ENCODE peak calls at places on chromosomes 4 and X, in six cellular contexts. D is aorta, P is kidney, I is thoracic aorta, H is GM23248, F is cardiac muscle cell. S is an unnamed sample. For H3K4me1, the result is how much of the 10 kb centered on the place peaks cover.

GRCh38 chr4:125483278-125483677 is 168.5 kb downstream of the FAT4 start:
- DNase-seq in F (no peak), D (no peak), I (no peak), H (no peak), P (no peak), S (no peak)

GRCh38 chr4:104420766-104421165 is 73.9 kb downstream of the CXXC4 start:
- DNase-seq in H (no peak), I (no peak), P (no peak), F (peak), D (no peak), S (no peak)

GRCh38 chr4:26692014-26692726 is 108.3 kb downstream of the TBC1D19 start:
- DNase-seq in F (no peak), H (peak), D (no peak), I (no peak), P (no peak), S (no peak)

GRCh38 chr4:25826074-25826752 is 36.6 kb downstream of the SEL1L3 start:
- DNase-seq in P (no peak), I (no peak), F (no peak), H (no peak), D (no peak), S (no peak)

GRCh38 chr4:17780461-17781071 is 855 bp downstream of the FAM184B start:
- DNase-seq in H (peak), P (no peak), I (no peak), D (no peak), F (no peak), S (peak)

GRCh38 chr4:174490356-174490969 is 31.8 kb downstream of the HPGD start:
- DNase-seq in I (no peak), H (peak), D (no peak), F (no peak), P (no peak), S (no peak)

GRCh38 chr4:31391976-31392375 is 671.8 kb downstream of the PCDH7 start:
- DNase-seq in F (no peak), D (no peak), H (no peak), P (no peak), I (no peak), S (no peak)

GRCh38 chrX:24610540-24610939 is 36.6 kb downstream of the PCYT1B start:
- DNase-seq in I (no peak), F (no peak), P (no peak), D (no peak), H (no peak), S (no peak)

GRCh38 chr4:142407569-142407968 is 438.5 kb downstream of the INPP4B start:
- DNase-seq in F (no peak), P (no peak), H (peak), D (no peak), I (no peak), S (no peak)

GRCh38 chr4:105140684-105141490 is 5.8 kb upstream of the TET2 start:
- DNase-seq in P (no peak), F (peak), D (no peak), I (no peak), H (peak), S (no peak)

GRCh38 chr4:125951275-125951887 is 636.6 kb downstream of the FAT4 start:
- DNase-seq in D (no peak), P (no peak), I (no peak), F (no peak), H (peak), S (no peak)

GRCh38 chr4:187302456-187302855 is 578.8 kb upstream of the FAT1 start:
- DNase-seq in D (no peak), P (no peak), H (peak), I (no peak), F (no peak), S (no peak)

GRCh38 chr4:159360549-159360948 is 257.7 kb downstream of the RAPGEF2 start:
- DNase-seq in D (no peak), P (no peak), F (no peak), I (no peak), H (peak), S (no peak)

GRCh38 chr4:7826909-7827306 is 112.8 kb downstream of the AFAP1 start:
- DNase-seq in F (no peak), D (no peak), I (no peak), H (no peak), P (no peak), S (no peak)
- H3K4me1 ChIP-seq in F (under half), D (under half), I (under half), H (half or more), P (under half), S (half or more)

GRCh38 chrX:12958059-12958458 is 16.9 kb upstream of the TMSB4X start:
- DNase-seq in H (no peak), I (no peak), D (no peak), P (no peak), F (no peak), S (no peak)

GRCh38 chrX:12955882-12956703 is 18.8 kb upstream of the TMSB4X start:
- DNase-seq in F (no peak), P (peak), I (no peak), D (peak), H (peak), S (no peak)

GRCh38 chrX:12954981-12955380 is 19.9 kb upstream of the TMSB4X start:
- DNase-seq in P (no peak), I (no peak), F (no peak), D (no peak), H (no peak), S (no peak)

GRCh38 chrX:12958461-12958860 is 16.4 kb upstream of the TMSB4X start:
- DNase-seq in F (no peak), P (no peak), H (no peak), D (no peak), I (no peak), S (no peak)

DNA sequence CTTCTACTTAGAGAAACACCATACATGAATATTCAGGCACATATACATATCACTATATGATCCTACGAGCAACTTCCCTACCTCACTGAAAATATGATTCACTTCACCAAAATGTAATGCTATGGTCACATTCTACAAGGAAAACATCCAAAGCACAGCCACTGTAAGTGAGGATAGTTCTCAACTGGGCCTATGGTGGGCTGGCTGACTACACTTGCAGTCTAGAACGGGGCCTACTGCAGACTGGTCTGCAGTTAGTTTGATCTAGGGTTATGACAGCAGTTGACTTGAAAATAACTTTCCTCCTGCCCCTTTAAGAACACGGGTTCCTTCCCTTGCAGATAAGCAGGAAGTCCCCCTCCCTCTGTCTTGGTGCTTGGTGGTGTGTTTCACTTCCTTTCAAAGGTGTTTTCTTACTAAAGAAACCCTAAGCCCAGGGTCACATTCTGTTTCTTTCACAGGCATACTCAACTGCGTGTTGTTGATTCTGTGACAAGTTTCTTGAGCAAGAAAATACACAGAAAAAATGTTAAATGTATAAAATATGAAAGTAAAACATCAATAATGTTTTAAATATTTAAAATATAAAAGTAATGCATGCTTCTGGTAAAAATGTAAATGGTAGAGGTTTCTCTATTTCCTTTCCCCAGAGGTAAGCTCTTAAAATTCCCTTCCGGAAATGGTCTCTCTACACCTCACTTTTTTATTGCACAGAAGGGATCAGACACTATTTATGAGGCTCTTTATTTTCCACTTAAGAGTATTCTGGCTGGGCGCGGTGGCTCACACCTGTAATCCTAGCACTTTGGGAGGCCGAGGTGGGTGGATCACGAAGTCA is 18.0 kb upstream of the TMSB4X start:
- DNase-seq in P (no peak), H (peak), D (no peak), I (no peak), F (no peak), S (no peak)
- H3K4me3 ChIP-seq in P (no peak), H (no peak), D (no peak), I (peak), F (no peak), S (no peak)

GRCh38 chr4:133637161-133637560 is 488.1 kb downstream of the PCDH10 start:
- DNase-seq in D (no peak), F (no peak), H (no peak), I (no peak), P (no peak), S (no peak)

GRCh38 chr4:133641191-133641590 is 492.1 kb downstream of the PCDH10 start:
- DNase-seq in D (no peak), F (no peak), H (no peak), I (no peak), P (no peak), S (no peak)

GRCh38 chr4:133638702-133639101 is 489.6 kb downstream of the PCDH10 start:
- DNase-seq in I (no peak), F (no peak), P (no peak), D (no peak), H (no peak), S (no peak)
- H3K4me1 ChIP-seq in I (under half), F (under half), P (under half), D (under half), H (under half), S (under half)

DNA sequence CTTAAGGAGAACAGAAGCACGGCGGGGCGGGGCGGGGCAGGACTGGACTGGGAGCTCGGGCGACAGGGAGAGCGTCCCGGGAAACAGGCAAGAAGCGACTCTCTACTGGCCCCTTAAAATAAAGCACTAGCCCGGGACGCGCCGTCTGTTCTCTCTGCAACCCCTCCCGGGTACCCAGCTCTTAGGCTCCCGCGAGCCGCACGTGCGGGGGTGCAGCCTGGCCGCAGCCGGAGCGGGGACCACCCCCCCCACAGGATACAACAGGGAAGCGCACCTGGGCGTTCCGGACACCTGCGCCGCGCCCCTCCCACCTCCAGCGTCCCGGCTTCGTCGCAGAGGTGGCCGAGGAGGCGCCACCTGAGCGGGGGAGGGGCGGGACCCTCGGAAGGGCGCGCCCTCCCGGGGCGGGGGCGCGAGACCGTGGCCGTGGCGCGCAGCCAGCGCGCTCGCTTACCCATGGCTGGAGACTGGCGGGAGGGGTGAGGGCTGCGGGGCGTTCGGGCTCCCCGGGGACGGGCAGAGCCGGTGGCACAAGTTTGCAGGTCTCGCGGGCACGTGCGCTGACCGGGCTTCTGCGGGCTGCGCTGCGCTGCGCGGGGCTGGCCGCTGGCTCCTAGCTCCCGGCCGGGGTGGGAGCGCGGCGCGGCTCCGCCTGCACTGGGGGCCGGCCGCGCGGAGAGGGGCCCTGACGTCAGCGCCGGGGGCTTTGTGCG is 91.5 kb downstream of the GEMIN8 start:
- DNase-seq in D (peak), F (peak), H (peak), I (no peak), P (peak), S (no peak)
- H3K4me3 ChIP-seq in D (peak), F (peak), H (peak), I (peak), P (no peak), S (peak)

GRCh38 chr4:2863649-2864048 is 20.0 kb downstream of the ADD1 start:
- DNase-seq in F (no peak), D (no peak), P (no peak), H (no peak), I (no peak), S (no peak)
- H3K4me1 ChIP-seq in F (half or more), D (under half), P (half or more), H (half or more), I (half or more), S (half or more)

S was measured in esophagus muscularis mucosa.